ENCODE peak calls at places on chromosomes 7 and 10, in six cellular contexts. D is occipital lobe, N is heart right ventricle, E is AG09309, A is NB4, O is tibial artery. G is an unnamed sample.

GRCh38 chr10:31929986-31930675 is 1.5 kb upstream of the ARHGAP12 start:
- DNase-seq in D (no peak), N (no peak), E (no peak), A (peak), O (no peak), G (no peak)

GRCh38 chr7:36153571-36154097 is 580 bp downstream of the EEPD1 start:
- DNase-seq in D (no peak), N (peak), E (no peak), A (no peak), O (peak), G (no peak)

GRCh38 chr7:112005205-112005604 is 201.0 kb downstream of the DOCK4 start:
- DNase-seq in D (no peak), N (no peak), E (no peak), A (no peak), O (no peak), G (no peak)

GRCh38 chr10:70122742-70123141 is 9.9 kb downstream of the AIFM2 start:
- DNase-seq in D (no peak), N (no peak), E (peak), A (peak), O (no peak), G (peak)

GRCh38 chr7:131933890-131934289 is 377.5 kb upstream of the PODXL start:
- DNase-seq in D (no peak), N (no peak), E (no peak), A (no peak), O (no peak), G (no peak)

GRCh38 chr10:24929056-24929544 is 23.3 kb downstream of the PRTFDC1 start:
- DNase-seq in D (no peak), N (no peak), E (peak), A (no peak), O (no peak), G (no peak)

GRCh38 chr10:126422561-126422960 is 34.3 kb upstream of the ADAM12 start:
- DNase-seq in D (no peak), N (no peak), E (no peak), A (no peak), O (no peak), G (no peak)

GRCh38 chr7:148964510-148965267 is 63.6 kb downstream of the PDIA4 start:
- DNase-seq in D (no peak), N (no peak), E (no peak), A (peak), O (no peak), G (peak)

GRCh38 chr7:77327067-77327931 is 88.8 kb downstream of the GSAP start:
- DNase-seq in D (no peak), N (peak), E (peak), A (peak), O (peak), G (peak)

GRCh38 chr7:1282679-1283078 is 50.0 kb downstream of the UNCX start:
- DNase-seq in D (no peak), N (no peak), E (no peak), A (no peak), O (no peak), G (no peak)